ENCODE peak calls at places on chromosomes 3 and 15, in ten cellular contexts. S is nucleus accumbens; Y is NCI-H2171 treated with DMSO at 0.1 percent for 48 hours; Z is ELR; T is central memory CD4-positive, alpha-beta T cell; J is type B pancreatic cell; X is NCI-H774; M is stimulated activated CD4-positive, alpha-beta T cell treated with anti-CD3 and anti-CD28 coated beads, Interleukin-1b, Interleukin-23, amount 100 ng/mL, for 1 hour; P is neural progenitor cell; W is NCI-H1105. K is an unnamed sample.

GRCh38 chr3:65277788-65278187 is 590.0 kb upstream of the ADAMTS9 start:
- DNase-seq in S (no peak), Y (no peak), Z (no peak), T (no peak), J (no peak), X (no peak), M (no peak), P (peak; percentile 12), W (no peak), K (no peak)

GRCh38 chr15:37967788-37968187 is 33.3 kb downstream of the TMCO5A start:
- DNase-seq in S (no peak), Y (no peak), Z (no peak), T (no peak), J (no peak), X (no peak), M (no peak), P (no peak), W (no peak), K (no peak)

GRCh38 chr15:90915216-90915807 is 12.2 kb downstream of the MAN2A2 start:
- DNase-seq in S (no peak), Y (peak; percentile 75), Z (no peak), T (no peak), J (no peak), X (no peak), M (no peak), P (no peak), W (no peak), K (no peak)

GRCh38 chr15:90873998-90874605 is 5.7 kb downstream of the FURIN start:
- DNase-seq in S (no peak), Y (peak; percentile 35), Z (no peak), T (no peak), J (peak; percentile 71), X (peak; percentile 37), M (no peak), P (peak; percentile 61), W (no peak), K (no peak)

GRCh38 chr15:35043380-35044095 is 41.6 kb downstream of the NANOGP8 start:
- DNase-seq in S (no peak), Y (no peak), Z (no peak), T (no peak), J (no peak), X (no peak), M (no peak), P (no peak), W (no peak), K (no peak)

GRCh38 chr3:52846427-52846983 is 11.7 kb upstream of the MUSTN1 start:
- DNase-seq in S (no peak), Y (peak; percentile 55), Z (no peak), T (no peak), J (no peak), X (no peak), M (no peak), P (no peak), W (no peak), K (no peak)

GRCh38 chr15:69607101-69607500 is 154.5 kb downstream of the RPLP1 start:
- DNase-seq in S (no peak), Y (no peak), Z (no peak), T (no peak), J (no peak), X (no peak), M (no peak), P (peak; percentile 31), W (no peak), K (no peak)

GRCh38 chr15:45253330-45253729 is 1.3 kb downstream of the SLC28A2 start:
- DNase-seq in S (no peak), Y (no peak), Z (peak; percentile 31), T (no peak), J (no peak), X (no peak), M (no peak), P (peak; percentile 21), W (no peak), K (no peak)

GRCh38 chr15:93043621-93044300 is 45.2 kb downstream of the RGMA start:
- DNase-seq in S (no peak), Y (no peak), Z (no peak), T (no peak), J (no peak), X (no peak), M (no peak), P (no peak), W (no peak), K (no peak)

GRCh38 chr3:13316603-13317002 is 103.5 kb downstream of the NUP210 start:
- DNase-seq in S (peak; percentile 45), Y (no peak), Z (no peak), T (no peak), J (no peak), X (no peak), M (no peak), P (no peak), W (no peak), K (no peak)

GRCh38 chr15:98778263-98778959 is 130.1 kb downstream of the IGF1R start:
- DNase-seq in S (no peak), Y (no peak), Z (no peak), T (no peak), J (no peak), X (no peak), M (no peak), P (no peak), W (no peak), K (no peak)

GRCh38 chr3:11306815-11307589 is 34.8 kb downstream of the ATG7 start:
- DNase-seq in S (no peak), Y (peak; percentile 10), Z (peak; percentile 20), T (no peak), J (no peak), X (no peak), M (no peak), P (no peak), W (no peak), K (no peak)

GRCh38 chr15:65050270-65050669 is 5.1 kb downstream of the SLC51B start:
- DNase-seq in S (no peak), Y (no peak), Z (peak; percentile 60), T (no peak), J (no peak), X (no peak), M (no peak), P (no peak), W (no peak), K (no peak)

GRCh38 chr3:16364323-16364722 is 99.3 kb downstream of the OXNAD1 start:
- DNase-seq in S (no peak), Y (no peak), Z (no peak), T (no peak), J (no peak), X (no peak), M (no peak), P (no peak), W (no peak), K (no peak)

GRCh38 chr3:23071758-23072157 is 131.4 kb upstream of the UBE2E2 start:
- DNase-seq in S (peak; percentile 7), Y (no peak), Z (no peak), T (no peak), J (no peak), X (no peak), M (no peak), P (no peak), W (no peak), K (no peak)

GRCh38 chr15:91926871-91927270 is 73.4 kb downstream of the SLCO3A1 start:
- DNase-seq in S (no peak), Y (peak; percentile 94), Z (no peak), T (no peak), J (no peak), X (no peak), M (no peak), P (no peak), W (no peak), K (no peak)

GRCh38 chr15:83398591-83398990 is 48.5 kb upstream of the SH3GL3 start:
- DNase-seq in S (no peak), Y (no peak), Z (peak; percentile 75), T (no peak), J (no peak), X (no peak), M (no peak), P (no peak), W (no peak), K (no peak)

GRCh38 chr3:111621535-111621934 is 26.4 kb upstream of the ZBED2 start:
- DNase-seq in S (no peak), Y (peak; percentile 6), Z (peak; percentile 36), T (no peak), J (no peak), X (no peak), M (no peak), P (peak; percentile 84), W (no peak), K (no peak)

K was measured in amygdala.